ENCODE peak calls at places on chromosomes 13 and 19, in six cellular contexts. One of them, this sample, is unnamed.

GRCh38 chr13:106468207-106468606 is 67.3 kb downstream of the EFNB2 start:
- DNase-seq in fibroblast of lung: no peak
- DNase-seq in activated T-helper 1 cell treated with Interleukin-2 at 50 U/mL for 16 hours: no peak
- DNase-seq in T-cell: no peak
- DNase-seq in stimulated activated CD4-positive, alpha-beta T cell treated with anti-CD3 and anti-CD28 coated beads, Interleukin-1b, Interleukin-23, amount 100 ng/mL, for 24 hours: no peak
- DNase-seq in Ammon's horn: peak
- DNase-seq in this sample: no peak

GRCh38 chr13:91406619-91407018 is 8.2 kb downstream of the GPC5 start:
- DNase-seq in fibroblast of lung: peak
- DNase-seq in activated T-helper 1 cell treated with Interleukin-2 at 50 U/mL for 16 hours: no peak
- DNase-seq in T-cell: no peak
- DNase-seq in stimulated activated CD4-positive, alpha-beta T cell treated with anti-CD3 and anti-CD28 coated beads, Interleukin-1b, Interleukin-23, amount 100 ng/mL, for 24 hours: no peak
- DNase-seq in Ammon's horn: peak
- DNase-seq in this sample: no peak

GRCh38 chr19:778910-779653 is 18.2 kb upstream of the PTBP1 start:
- DNase-seq in fibroblast of lung: peak
- DNase-seq in activated T-helper 1 cell treated with Interleukin-2 at 50 U/mL for 16 hours: no peak
- DNase-seq in T-cell: no peak
- DNase-seq in stimulated activated CD4-positive, alpha-beta T cell treated with anti-CD3 and anti-CD28 coated beads, Interleukin-1b, Interleukin-23, amount 100 ng/mL, for 24 hours: no peak
- DNase-seq in Ammon's horn: no peak
- DNase-seq in this sample: no peak

GRCh38 chr13:100828226-100828625 is 153.6 kb upstream of the TMTC4 start:
- DNase-seq in fibroblast of lung: no peak
- DNase-seq in activated T-helper 1 cell treated with Interleukin-2 at 50 U/mL for 16 hours: no peak
- DNase-seq in T-cell: no peak
- DNase-seq in stimulated activated CD4-positive, alpha-beta T cell treated with anti-CD3 and anti-CD28 coated beads, Interleukin-1b, Interleukin-23, amount 100 ng/mL, for 24 hours: no peak
- DNase-seq in Ammon's horn: peak
- DNase-seq in this sample: no peak

GRCh38 chr13:97000295-97000925 is 6.1 kb upstream of the OXGR1 start:
- DNase-seq in fibroblast of lung: peak
- DNase-seq in activated T-helper 1 cell treated with Interleukin-2 at 50 U/mL for 16 hours: no peak
- DNase-seq in T-cell: no peak
- DNase-seq in stimulated activated CD4-positive, alpha-beta T cell treated with anti-CD3 and anti-CD28 coated beads, Interleukin-1b, Interleukin-23, amount 100 ng/mL, for 24 hours: no peak
- DNase-seq in Ammon's horn: no peak
- DNase-seq in this sample: no peak

GRCh38 chr13:27923794-27924528 is 4.2 kb downstream of the PDX1 start:
- DNase-seq in fibroblast of lung: no peak
- DNase-seq in activated T-helper 1 cell treated with Interleukin-2 at 50 U/mL for 16 hours: no peak
- DNase-seq in T-cell: no peak
- DNase-seq in stimulated activated CD4-positive, alpha-beta T cell treated with anti-CD3 and anti-CD28 coated beads, Interleukin-1b, Interleukin-23, amount 100 ng/mL, for 24 hours: no peak
- DNase-seq in Ammon's horn: no peak
- DNase-seq in this sample: no peak

GRCh38 chr13:108223850-108224503 is 5.8 kb downstream of the ABHD13 start:
- DNase-seq in fibroblast of lung: no peak
- DNase-seq in activated T-helper 1 cell treated with Interleukin-2 at 50 U/mL for 16 hours: no peak
- DNase-seq in T-cell: no peak
- DNase-seq in stimulated activated CD4-positive, alpha-beta T cell treated with anti-CD3 and anti-CD28 coated beads, Interleukin-1b, Interleukin-23, amount 100 ng/mL, for 24 hours: no peak
- DNase-seq in Ammon's horn: no peak
- DNase-seq in this sample: no peak

GRCh38 chr19:3691726-3692125 is 8.5 kb downstream of the PIP5K1C start:
- DNase-seq in fibroblast of lung: no peak
- DNase-seq in activated T-helper 1 cell treated with Interleukin-2 at 50 U/mL for 16 hours: no peak
- DNase-seq in T-cell: no peak
- DNase-seq in stimulated activated CD4-positive, alpha-beta T cell treated with anti-CD3 and anti-CD28 coated beads, Interleukin-1b, Interleukin-23, amount 100 ng/mL, for 24 hours: no peak
- DNase-seq in Ammon's horn: no peak
- DNase-seq in this sample: no peak

GRCh38 chr19:6807291-6807690 is 34.8 kb downstream of the VAV1 start:
- DNase-seq in fibroblast of lung: no peak
- DNase-seq in activated T-helper 1 cell treated with Interleukin-2 at 50 U/mL for 16 hours: no peak
- DNase-seq in T-cell: no peak
- DNase-seq in stimulated activated CD4-positive, alpha-beta T cell treated with anti-CD3 and anti-CD28 coated beads, Interleukin-1b, Interleukin-23, amount 100 ng/mL, for 24 hours: no peak
- DNase-seq in Ammon's horn: no peak
- DNase-seq in this sample: no peak

GRCh38 chr13:113178070-113178895 is 19.8 kb downstream of the PROZ start:
- DNase-seq in fibroblast of lung: peak
- DNase-seq in activated T-helper 1 cell treated with Interleukin-2 at 50 U/mL for 16 hours: no peak
- DNase-seq in T-cell: no peak
- DNase-seq in stimulated activated CD4-positive, alpha-beta T cell treated with anti-CD3 and anti-CD28 coated beads, Interleukin-1b, Interleukin-23, amount 100 ng/mL, for 24 hours: no peak
- DNase-seq in Ammon's horn: no peak
- DNase-seq in this sample: no peak

GRCh38 chr19:48588670-48589399 is 17.7 kb upstream of the SPACA4 start:
- DNase-seq in fibroblast of lung: peak
- DNase-seq in activated T-helper 1 cell treated with Interleukin-2 at 50 U/mL for 16 hours: peak
- DNase-seq in T-cell: peak
- DNase-seq in stimulated activated CD4-positive, alpha-beta T cell treated with anti-CD3 and anti-CD28 coated beads, Interleukin-1b, Interleukin-23, amount 100 ng/mL, for 24 hours: peak
- DNase-seq in Ammon's horn: peak
- DNase-seq in this sample: peak

GRCh38 chr13:98252931-98253470 is 75.9 kb upstream of the RNF113B start:
- DNase-seq in fibroblast of lung: peak
- DNase-seq in activated T-helper 1 cell treated with Interleukin-2 at 50 U/mL for 16 hours: no peak
- DNase-seq in T-cell: no peak
- DNase-seq in stimulated activated CD4-positive, alpha-beta T cell treated with anti-CD3 and anti-CD28 coated beads, Interleukin-1b, Interleukin-23, amount 100 ng/mL, for 24 hours: no peak
- DNase-seq in Ammon's horn: peak
- DNase-seq in this sample: no peak

GRCh38 chr13:40243982-40244381 is 422.5 kb downstream of the FOXO1 start:
- DNase-seq in fibroblast of lung: no peak
- DNase-seq in activated T-helper 1 cell treated with Interleukin-2 at 50 U/mL for 16 hours: no peak
- DNase-seq in T-cell: no peak
- DNase-seq in stimulated activated CD4-positive, alpha-beta T cell treated with anti-CD3 and anti-CD28 coated beads, Interleukin-1b, Interleukin-23, amount 100 ng/mL, for 24 hours: no peak
- DNase-seq in Ammon's horn: no peak
- DNase-seq in this sample: no peak

GRCh38 chr13:100604909-100605308 is 16.3 kb upstream of the GGACT start:
- DNase-seq in fibroblast of lung: no peak
- DNase-seq in activated T-helper 1 cell treated with Interleukin-2 at 50 U/mL for 16 hours: no peak
- DNase-seq in T-cell: no peak
- DNase-seq in stimulated activated CD4-positive, alpha-beta T cell treated with anti-CD3 and anti-CD28 coated beads, Interleukin-1b, Interleukin-23, amount 100 ng/mL, for 24 hours: no peak
- DNase-seq in Ammon's horn: no peak
- DNase-seq in this sample: no peak

GRCh38 chr13:98482476-98483444 is 94.1 kb downstream of the STK24 start:
- DNase-seq in fibroblast of lung: peak
- DNase-seq in activated T-helper 1 cell treated with Interleukin-2 at 50 U/mL for 16 hours: no peak
- DNase-seq in T-cell: no peak
- DNase-seq in stimulated activated CD4-positive, alpha-beta T cell treated with anti-CD3 and anti-CD28 coated beads, Interleukin-1b, Interleukin-23, amount 100 ng/mL, for 24 hours: no peak
- DNase-seq in Ammon's horn: peak
- DNase-seq in this sample: no peak

GRCh38 chr13:30486230-30487074 is 20.7 kb upstream of the HMGB1 start:
- DNase-seq in fibroblast of lung: peak
- DNase-seq in activated T-helper 1 cell treated with Interleukin-2 at 50 U/mL for 16 hours: no peak
- DNase-seq in T-cell: no peak
- DNase-seq in stimulated activated CD4-positive, alpha-beta T cell treated with anti-CD3 and anti-CD28 coated beads, Interleukin-1b, Interleukin-23, amount 100 ng/mL, for 24 hours: no peak
- DNase-seq in Ammon's horn: no peak
- DNase-seq in this sample: no peak

GRCh38 chr13:23433171-23434153 is at the start of gene SACS:
- DNase-seq in fibroblast of lung: peak
- DNase-seq in activated T-helper 1 cell treated with Interleukin-2 at 50 U/mL for 16 hours: no peak
- DNase-seq in T-cell: no peak
- DNase-seq in stimulated activated CD4-positive, alpha-beta T cell treated with anti-CD3 and anti-CD28 coated beads, Interleukin-1b, Interleukin-23, amount 100 ng/mL, for 24 hours: no peak
- DNase-seq in Ammon's horn: peak
- DNase-seq in this sample: no peak

GRCh38 chr19:41367848-41368301 is 3.9 kb upstream of the B9D2 start:
- DNase-seq in fibroblast of lung: peak
- DNase-seq in activated T-helper 1 cell treated with Interleukin-2 at 50 U/mL for 16 hours: no peak
- DNase-seq in T-cell: no peak
- DNase-seq in stimulated activated CD4-positive, alpha-beta T cell treated with anti-CD3 and anti-CD28 coated beads, Interleukin-1b, Interleukin-23, amount 100 ng/mL, for 24 hours: no peak
- DNase-seq in Ammon's horn: no peak
- DNase-seq in this sample: no peak

GRCh38 chr19:16073988-16074387 is 2.3 kb upstream of the TPM4 start:
- DNase-seq in fibroblast of lung: no peak
- DNase-seq in activated T-helper 1 cell treated with Interleukin-2 at 50 U/mL for 16 hours: no peak
- DNase-seq in T-cell: peak
- DNase-seq in stimulated activated CD4-positive, alpha-beta T cell treated with anti-CD3 and anti-CD28 coated beads, Interleukin-1b, Interleukin-23, amount 100 ng/mL, for 24 hours: no peak
- DNase-seq in Ammon's horn: peak
- DNase-seq in this sample: no peak

GRCh38 chr13:33251131-33251629 is 34.4 kb downstream of the STARD13 start:
- DNase-seq in fibroblast of lung: peak
- DNase-seq in activated T-helper 1 cell treated with Interleukin-2 at 50 U/mL for 16 hours: no peak
- DNase-seq in T-cell: no peak
- DNase-seq in stimulated activated CD4-positive, alpha-beta T cell treated with anti-CD3 and anti-CD28 coated beads, Interleukin-1b, Interleukin-23, amount 100 ng/mL, for 24 hours: no peak
- DNase-seq in Ammon's horn: peak
- DNase-seq in this sample: no peak

GRCh38 chr13:35965226-35965927 is 165.8 kb downstream of the DCLK1 start:
- DNase-seq in fibroblast of lung: no peak
- DNase-seq in activated T-helper 1 cell treated with Interleukin-2 at 50 U/mL for 16 hours: no peak
- DNase-seq in T-cell: no peak
- DNase-seq in stimulated activated CD4-positive, alpha-beta T cell treated with anti-CD3 and anti-CD28 coated beads, Interleukin-1b, Interleukin-23, amount 100 ng/mL, for 24 hours: no peak
- DNase-seq in Ammon's horn: no peak
- DNase-seq in this sample: no peak

GRCh38 chr19:47447470-47448359 is 24.0 kb downstream of the SLC8A2 start:
- DNase-seq in fibroblast of lung: peak
- DNase-seq in activated T-helper 1 cell treated with Interleukin-2 at 50 U/mL for 16 hours: no peak
- DNase-seq in T-cell: peak
- DNase-seq in stimulated activated CD4-positive, alpha-beta T cell treated with anti-CD3 and anti-CD28 coated beads, Interleukin-1b, Interleukin-23, amount 100 ng/mL, for 24 hours: peak
- DNase-seq in Ammon's horn: peak
- DNase-seq in this sample: no peak

GRCh38 chr19:43468354-43469159 is 3.1 kb upstream of the LYPD3 start:
- DNase-seq in fibroblast of lung: no peak
- DNase-seq in activated T-helper 1 cell treated with Interleukin-2 at 50 U/mL for 16 hours: no peak
- DNase-seq in T-cell: no peak
- DNase-seq in stimulated activated CD4-positive, alpha-beta T cell treated with anti-CD3 and anti-CD28 coated beads, Interleukin-1b, Interleukin-23, amount 100 ng/mL, for 24 hours: no peak
- DNase-seq in Ammon's horn: no peak
- DNase-seq in this sample: no peak